ENCODE peak calls at places on chromosomes 13 and 19, in nine cellular contexts. H is CD4-positive, alpha-beta T cell; U is naive thymus-derived CD8-positive, alpha-beta T cell; W is upper lobe of left lung; B is activated CD4-positive, CD25-positive, alpha-beta regulatory T cell treated with anti-CD3 and anti-CD28 coated beads, Interleukin-2, amount 50 U/mL, for 24 hours; D is gastrocnemius medialis; X is CD8-positive, alpha-beta T cell; R is lung; N is T-helper 17 cell. O is an unnamed sample.

GRCh38 chr19:9586764-9587163 is 2.5 kb upstream of the ZNF121 start:
- ATAC-seq in H (peak; percentile 62), U (peak; percentile 72), W (no peak), B (peak; percentile 53), D (no peak), X (peak; percentile 61), R (no peak), N (peak; percentile 76), O (no peak)

GRCh38 chr19:49165865-49166301 is 8.3 kb downstream of the TRPM4 start:
- ATAC-seq in H (no peak), U (no peak), W (no peak), B (no peak), D (no peak), X (no peak), R (no peak), N (no peak), O (peak; percentile 34)

GRCh38 chr19:719081-719512 is 10.4 kb downstream of the PALM start:
- ATAC-seq in H (no peak), U (no peak), W (peak; percentile 88), B (no peak), D (peak; percentile 36), X (no peak), R (peak; percentile 31), N (no peak), O (peak; percentile 82)

GRCh38 chr13:92158335-92158734 is 759.9 kb downstream of the GPC5 start:
- ATAC-seq in H (no peak), U (no peak), W (peak; percentile 29), B (no peak), D (no peak), X (no peak), R (no peak), N (no peak), O (no peak)

GRCh38 chr13:34654203-34654602 is 287.9 kb upstream of the NBEA start:
- ATAC-seq in H (no peak), U (no peak), W (no peak), B (no peak), D (no peak), X (no peak), R (no peak), N (no peak), O (no peak)

GRCh38 chr13:52599853-52600603 is 42.2 kb upstream of the HNRNPA1L2 start:
- ATAC-seq in H (no peak), U (no peak), W (peak; percentile 94), B (no peak), D (peak; percentile 72), X (peak; percentile 29), R (peak; percentile 50), N (peak; percentile 27), O (peak; percentile 77)

GRCh38 chr13:59842507-59842906 is 321.2 kb downstream of the DIAPH3 start:
- ATAC-seq in H (no peak), U (no peak), W (no peak), B (no peak), D (no peak), X (no peak), R (no peak), N (no peak), O (no peak)

GRCh38 chr13:106527806-106528205 is 7.7 kb downstream of the EFNB2 start:
- ATAC-seq in H (no peak), U (no peak), W (no peak), B (no peak), D (no peak), X (no peak), R (no peak), N (no peak), O (no peak)

GRCh38 chr19:10068205-10068604 is 17.9 kb upstream of the SHFL start:
- ATAC-seq in H (no peak), U (no peak), W (no peak), B (no peak), D (no peak), X (no peak), R (no peak), N (peak; percentile 50), O (no peak)

GRCh38 chr19:50658438-50659317 is 9.4 kb downstream of the C19orf81 start:
- ATAC-seq in H (peak; percentile 19), U (peak; percentile 38), W (peak; percentile 81), B (no peak), D (no peak), X (peak; percentile 35), R (peak; percentile 27), N (no peak), O (peak; percentile 52)

GRCh38 chr19:53328967-53329366 is 4.6 kb upstream of the ZNF845 start:
- ATAC-seq in H (no peak), U (no peak), W (peak; percentile 12), B (no peak), D (no peak), X (no peak), R (no peak), N (no peak), O (peak; percentile 39)

GRCh38 chr19:1882089-1882785 is 3.1 kb downstream of the ABHD17A start:
- ATAC-seq in H (peak; percentile 68), U (peak; percentile 74), W (no peak), B (peak; percentile 52), D (no peak), X (peak; percentile 61), R (no peak), N (peak; percentile 70), O (no peak)

GRCh38 chr13:93388701-93389100 is 162.1 kb downstream of the GPC6 start:
- ATAC-seq in H (no peak), U (no peak), W (no peak), B (no peak), D (no peak), X (no peak), R (no peak), N (no peak), O (no peak)

GRCh38 chr13:43377955-43378354 is 354.6 kb downstream of the DNAJC15 start:
- ATAC-seq in H (no peak), U (no peak), W (peak; percentile 34), B (no peak), D (no peak), X (no peak), R (peak; percentile 27), N (no peak), O (no peak)

GRCh38 chr13:76707360-76707759 is 178.8 kb downstream of the KCTD12 start:
- ATAC-seq in H (no peak), U (no peak), W (no peak), B (no peak), D (no peak), X (no peak), R (no peak), N (no peak), O (no peak)

GRCh38 chr19:52206481-52206880 is 16.6 kb downstream of the PPP2R1A start:
- ATAC-seq in H (no peak), U (no peak), W (no peak), B (no peak), D (peak; percentile 75), X (no peak), R (no peak), N (no peak), O (no peak)

GRCh38 chr13:112680741-112681360 is 9.0 kb upstream of the ATP11A start:
- ATAC-seq in H (no peak), U (no peak), W (no peak), B (no peak), D (no peak), X (no peak), R (no peak), N (no peak), O (no peak)

GRCh38 chr13:95497307-95497943 is 55.1 kb upstream of the CLDN10 start:
- ATAC-seq in H (no peak), U (no peak), W (no peak), B (no peak), D (no peak), X (no peak), R (no peak), N (no peak), O (no peak)

GRCh38 chr13:93690139-93690538 is 463.5 kb downstream of the GPC6 start:
- ATAC-seq in H (no peak), U (no peak), W (no peak), B (no peak), D (no peak), X (no peak), R (no peak), N (no peak), O (no peak)

O was measured in gastroesophageal sphincter.